ENCODE peak calls at places on chromosomes 2 and 18, in five cellular contexts. One of them, this sample, is unnamed.

GRCh38 chr2:207200136-207200535 is 34.4 kb upstream of the KLF7 start:
- DNase-seq in left ventricle myocardium inferior: no peak
- DNase-seq in heart left ventricle: no peak
- DNase-seq in IMR-90: no peak
- DNase-seq in endodermal cell: peak; percentile 76
- DNase-seq in this sample: no peak

GRCh38 chr2:95374916-95375471 is 27.5 kb upstream of the FAHD2A start:
- DNase-seq in left ventricle myocardium inferior: peak; percentile 13
- DNase-seq in heart left ventricle: no peak
- DNase-seq in IMR-90: peak; percentile 36
- DNase-seq in endodermal cell: peak; percentile 40
- DNase-seq in this sample: no peak

GRCh38 chr2:149472413-149472812 is 115.2 kb downstream of the MMADHC start:
- DNase-seq in left ventricle myocardium inferior: no peak
- DNase-seq in heart left ventricle: no peak
- DNase-seq in IMR-90: no peak
- DNase-seq in endodermal cell: no peak
- DNase-seq in this sample: no peak

GRCh38 chr2:161104054-161104553 is 56.1 kb upstream of the TANK start:
- DNase-seq in left ventricle myocardium inferior: no peak
- DNase-seq in heart left ventricle: no peak
- DNase-seq in IMR-90: no peak
- DNase-seq in endodermal cell: no peak
- DNase-seq in this sample: no peak

GRCh38 chr2:83827618-83828017 is 631.5 kb downstream of the SUCLG1 start:
- DNase-seq in left ventricle myocardium inferior: no peak
- DNase-seq in heart left ventricle: no peak
- DNase-seq in IMR-90: no peak
- DNase-seq in endodermal cell: no peak
- DNase-seq in this sample: no peak

GRCh38 chr2:64263315-64263714 is 119.1 kb upstream of the PELI1 start:
- DNase-seq in left ventricle myocardium inferior: no peak
- DNase-seq in heart left ventricle: no peak
- DNase-seq in IMR-90: peak; percentile 88
- DNase-seq in endodermal cell: no peak
- DNase-seq in this sample: no peak

GRCh38 chr2:109256111-109256510 is 127.1 kb downstream of the SH3RF3 start:
- DNase-seq in left ventricle myocardium inferior: no peak
- DNase-seq in heart left ventricle: no peak
- DNase-seq in IMR-90: no peak
- DNase-seq in endodermal cell: no peak
- DNase-seq in this sample: no peak

GRCh38 chr2:226295123-226295522 is 504.5 kb downstream of the IRS1 start:
- DNase-seq in left ventricle myocardium inferior: no peak
- DNase-seq in heart left ventricle: no peak
- DNase-seq in IMR-90: no peak
- DNase-seq in endodermal cell: no peak
- DNase-seq in this sample: no peak

GRCh38 chr2:137947714-137948336 is 16.4 kb upstream of the HNMT start:
- DNase-seq in left ventricle myocardium inferior: peak; percentile 71
- DNase-seq in heart left ventricle: peak; percentile 70
- DNase-seq in IMR-90: peak; percentile 79
- DNase-seq in endodermal cell: peak; percentile 89
- DNase-seq in this sample: peak; percentile 61

GRCh38 chr2:154489271-154489858 is 209.1 kb upstream of the KCNJ3 start:
- DNase-seq in left ventricle myocardium inferior: no peak
- DNase-seq in heart left ventricle: no peak
- DNase-seq in IMR-90: no peak
- DNase-seq in endodermal cell: no peak
- DNase-seq in this sample: no peak

GRCh38 chr2:3041246-3041645 is 336.4 kb downstream of the EIPR1 start:
- DNase-seq in left ventricle myocardium inferior: no peak
- DNase-seq in heart left ventricle: no peak
- DNase-seq in IMR-90: no peak
- DNase-seq in endodermal cell: peak; percentile 41
- DNase-seq in this sample: no peak

GRCh38 chr2:121579326-121579725 is 48.6 kb downstream of the RNU4ATAC start:
- DNase-seq in left ventricle myocardium inferior: no peak
- DNase-seq in heart left ventricle: no peak
- DNase-seq in IMR-90: no peak
- DNase-seq in endodermal cell: no peak
- DNase-seq in this sample: no peak

GRCh38 chr2:6589171-6589570 is 276.5 kb downstream of the CMPK2 start:
- DNase-seq in left ventricle myocardium inferior: no peak
- DNase-seq in heart left ventricle: no peak
- DNase-seq in IMR-90: no peak
- DNase-seq in endodermal cell: no peak
- DNase-seq in this sample: no peak

GRCh38 chr2:6590442-6590841 is 275.3 kb downstream of the CMPK2 start:
- DNase-seq in left ventricle myocardium inferior: no peak
- DNase-seq in heart left ventricle: no peak
- DNase-seq in IMR-90: no peak
- DNase-seq in endodermal cell: no peak
- DNase-seq in this sample: no peak
- H3K27ac ChIP-seq in left ventricle myocardium inferior: no peak overlapping the region
- H3K27ac ChIP-seq in heart left ventricle: no peak overlapping the region
- H3K27ac ChIP-seq in IMR-90: no peak overlapping the region
- H3K27ac ChIP-seq in endodermal cell: no peak overlapping the region
- H3K27ac ChIP-seq in this sample: no peak overlapping the region

GRCh38 chr2:241229563-241230401 is 41.3 kb downstream of the ANO7 start:
- DNase-seq in left ventricle myocardium inferior: no peak
- DNase-seq in heart left ventricle: no peak
- DNase-seq in IMR-90: no peak
- DNase-seq in endodermal cell: no peak
- DNase-seq in this sample: no peak
- H3K4me1 ChIP-seq in left ventricle myocardium inferior: peaks cover 47% of the 10 kb centered on the region
- H3K4me1 ChIP-seq in heart left ventricle: no peaks in the 10 kb centered on the region
- H3K4me1 ChIP-seq in IMR-90: no peaks in the 10 kb centered on the region
- H3K4me1 ChIP-seq in endodermal cell: no peaks in the 10 kb centered on the region
- H3K4me1 ChIP-seq in this sample: no peaks in the 10 kb centered on the region

DNA sequence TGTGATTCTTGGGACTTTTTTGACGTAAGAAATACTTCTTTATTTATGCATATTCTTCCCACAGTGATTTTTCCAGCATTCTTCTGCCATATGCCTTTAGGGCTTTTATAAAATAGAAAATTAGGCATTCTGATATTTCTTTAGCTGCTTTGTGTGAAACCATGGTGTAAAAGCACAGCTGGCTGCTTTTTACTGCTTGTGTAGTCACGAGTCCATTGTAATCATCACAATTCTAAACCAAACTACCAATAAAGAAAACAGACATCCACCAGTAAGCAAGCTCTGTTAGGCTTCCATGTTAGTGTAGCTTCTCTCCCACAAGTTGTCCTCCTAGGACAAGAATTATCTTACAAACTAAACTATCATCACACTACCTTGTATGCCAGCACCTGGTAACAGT is 62.6 kb downstream of the EIF5B start:
- DNase-seq in left ventricle myocardium inferior: no peak
- DNase-seq in heart left ventricle: no peak
- DNase-seq in IMR-90: no peak
- DNase-seq in endodermal cell: no peak
- DNase-seq in this sample: no peak
- H3K36me3 ChIP-seq in left ventricle myocardium inferior: peaks cover 97% of the 10 kb centered on the region
- H3K36me3 ChIP-seq in heart left ventricle: peaks cover 96% of the 10 kb centered on the region
- H3K36me3 ChIP-seq in IMR-90: peaks cover 59% of the 10 kb centered on the region
- H3K36me3 ChIP-seq in endodermal cell: peaks cover 86% of the 10 kb centered on the region
- H3K36me3 ChIP-seq in this sample: peaks cover 80% of the 10 kb centered on the region

GRCh38 chr18:58536534-58537271 is 92.2 kb downstream of the ALPK2 start:
- DNase-seq in left ventricle myocardium inferior: no peak
- DNase-seq in heart left ventricle: no peak
- DNase-seq in IMR-90: no peak
- DNase-seq in endodermal cell: peak; percentile 32
- DNase-seq in this sample: no peak
- H3K27ac ChIP-seq in left ventricle myocardium inferior: peak overlapping the region; percentile 57
- H3K27ac ChIP-seq in heart left ventricle: no peak overlapping the region
- H3K27ac ChIP-seq in IMR-90: no peak overlapping the region
- H3K27ac ChIP-seq in endodermal cell: no peak overlapping the region
- H3K27ac ChIP-seq in this sample: no peak overlapping the region

GRCh38 chr2:106270471-106270891 is 76.4 kb upstream of the UXS1 start:
- DNase-seq in left ventricle myocardium inferior: no peak
- DNase-seq in heart left ventricle: no peak
- DNase-seq in IMR-90: no peak
- DNase-seq in endodermal cell: no peak
- DNase-seq in this sample: no peak
- H3K4me1 ChIP-seq in left ventricle myocardium inferior: peaks cover 15% of the 10 kb centered on the region
- H3K4me1 ChIP-seq in heart left ventricle: peaks cover 3% of the 10 kb centered on the region
- H3K4me1 ChIP-seq in IMR-90: no peaks in the 10 kb centered on the region
- H3K4me1 ChIP-seq in endodermal cell: no peaks in the 10 kb centered on the region
- H3K4me1 ChIP-seq in this sample: no peaks in the 10 kb centered on the region

GRCh38 chr2:11832531-11832930 is 86.1 kb downstream of the LPIN1 start:
- DNase-seq in left ventricle myocardium inferior: no peak
- DNase-seq in heart left ventricle: no peak
- DNase-seq in IMR-90: no peak
- DNase-seq in endodermal cell: no peak
- DNase-seq in this sample: no peak
- H3K36me3 ChIP-seq in left ventricle myocardium inferior: no peaks in the 10 kb centered on the region
- H3K36me3 ChIP-seq in heart left ventricle: no peaks in the 10 kb centered on the region
- H3K36me3 ChIP-seq in IMR-90: no peaks in the 10 kb centered on the region
- H3K36me3 ChIP-seq in endodermal cell: no peaks in the 10 kb centered on the region
- H3K36me3 ChIP-seq in this sample: no peaks in the 10 kb centered on the region

DNA sequence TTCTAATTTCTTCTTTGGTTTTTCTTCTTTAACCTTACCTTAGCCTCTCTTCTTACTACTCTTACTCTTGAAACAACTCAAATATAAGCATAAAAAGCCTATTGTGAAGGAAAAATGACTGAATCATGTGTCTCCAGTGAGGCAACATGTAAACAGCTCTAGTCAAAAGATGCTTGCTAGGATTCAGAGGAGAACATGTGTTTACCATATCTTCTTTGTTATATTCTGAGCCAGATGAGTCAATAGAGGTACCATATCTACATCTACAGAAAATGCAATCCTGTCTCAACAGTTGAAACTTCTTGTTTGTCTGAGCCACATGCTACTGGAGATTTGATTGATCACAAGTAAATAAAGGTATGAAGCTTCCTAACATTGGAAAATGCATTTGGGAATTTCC is 15.9 kb upstream of the FIGN start:
- DNase-seq in left ventricle myocardium inferior: no peak
- DNase-seq in heart left ventricle: no peak
- DNase-seq in IMR-90: no peak
- DNase-seq in endodermal cell: no peak
- DNase-seq in this sample: no peak
- H3K27ac ChIP-seq in left ventricle myocardium inferior: no peak overlapping the region
- H3K27ac ChIP-seq in heart left ventricle: no peak overlapping the region
- H3K27ac ChIP-seq in IMR-90: no peak overlapping the region
- H3K27ac ChIP-seq in endodermal cell: no peak overlapping the region
- H3K27ac ChIP-seq in this sample: no peak overlapping the region

This sample was measured in pancreas.